ENCODE peak calls at places on chromosomes 3 and 15, in eight cellular contexts. W, B, R, F, N, H, J and L are unnamed samples.

GRCh38 chr3:127750226-127751031 is 71.9 kb downstream of the MGLL start:
- DNase-seq in J (no peak), W (no peak), H (no peak), B (no peak), F (no peak), N (peak), R (no peak), L (peak)

GRCh38 chr3:172199850-172200369 is 160.5 kb downstream of the FNDC3B start:
- DNase-seq in N (no peak), W (no peak), J (no peak), B (no peak), H (no peak), F (no peak), R (no peak), L (no peak)

GRCh38 chr15:64991536-64992135 is 1.9 kb upstream of the SPG21 start:
- DNase-seq in N (no peak), W (no peak), H (peak), R (no peak), B (no peak), J (no peak), F (no peak), L (no peak)

GRCh38 chr3:39344746-39345344 is 15.3 kb downstream of the CCR8 start:
- DNase-seq in J (no peak), N (no peak), W (no peak), B (no peak), F (no peak), H (no peak), R (no peak), L (no peak)

GRCh38 chr15:83926116-83926515 is 272.2 kb downstream of the ADAMTSL3 start:
- DNase-seq in R (no peak), N (no peak), B (no peak), J (no peak), W (no peak), H (no peak), F (no peak), L (no peak)

GRCh38 chr3:152222327-152222726 is 46.4 kb upstream of the MBNL1 start:
- DNase-seq in F (no peak), W (no peak), R (no peak), N (no peak), H (no peak), B (no peak), J (no peak), L (no peak)

GRCh38 chr3:170724599-170724998 is 138.7 kb upstream of the SLC7A14 start:
- DNase-seq in F (peak), R (peak), B (no peak), H (peak), W (no peak), N (peak), J (peak), L (no peak)

GRCh38 chr3:55765906-55766701 is 279.0 kb upstream of the WNT5A start:
- DNase-seq in F (no peak), N (no peak), H (no peak), W (no peak), J (no peak), R (peak), B (no peak), L (no peak)

GRCh38 chr3:145070795-145071194 is 1090.2 kb downstream of the PLOD2 start:
- DNase-seq in B (no peak), R (no peak), W (no peak), N (no peak), F (no peak), J (no peak), H (no peak), L (no peak)

GRCh38 chr3:60186359-60186758 is 1064.9 kb downstream of the FHIT start:
- DNase-seq in N (no peak), B (no peak), W (no peak), H (no peak), R (no peak), F (no peak), J (no peak), L (no peak)

GRCh38 chr15:74432968-74433591 is 678 bp downstream of the SEMA7A start:
- DNase-seq in W (no peak), B (no peak), H (no peak), R (no peak), N (peak), F (no peak), J (no peak), L (no peak)

GRCh38 chr15:98853161-98853560 is 154.4 kb downstream of the PGPEP1L start:
- DNase-seq in R (peak), H (peak), B (peak), F (peak), J (peak), W (peak), N (peak), L (peak)
- TF ChIP-seq POLR2A in R (no peak), H (peak), B (no peak), F (peak), J (peak), W (no peak), N (no peak), L (no peak)

DNA sequence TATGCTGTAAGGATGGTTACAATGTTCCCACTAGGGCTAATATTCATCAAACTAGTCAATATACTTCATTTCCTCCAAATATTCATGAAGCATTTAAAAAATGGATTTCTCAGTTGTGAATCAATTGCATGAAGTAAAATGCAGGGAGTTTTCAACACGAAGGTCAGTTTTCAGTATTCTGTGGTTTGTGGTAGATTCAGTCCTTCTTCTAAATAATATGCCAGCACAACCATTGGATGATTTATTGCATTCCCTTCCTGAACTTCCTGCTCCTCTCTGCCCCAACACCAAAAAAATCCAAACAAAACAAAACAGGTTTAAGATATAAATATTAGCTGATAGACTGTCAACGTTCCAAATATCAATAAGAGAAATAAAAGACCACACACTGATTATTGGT is 92.8 kb upstream of the STT3B start:
- DNase-seq in H (no peak), B (no peak), N (no peak), F (no peak), J (no peak), W (no peak), R (no peak), L (no peak)
- H3K4me3 ChIP-seq in H (no peak), B (no peak), N (no peak), F (no peak), J (no peak), W (no peak), R (no peak), L (no peak)

GRCh38 chr3:31450345-31450744 is 82.4 kb upstream of the STT3B start:
- DNase-seq in H (no peak), W (no peak), N (no peak), J (no peak), F (no peak), B (no peak), R (no peak), L (no peak)
- TF ChIP-seq POLR2A in H (no peak), W (no peak), N (no peak), J (no peak), F (no peak), B (no peak), R (no peak), L (no peak)

GRCh38 chr3:150544726-150545125 is 1.6 kb downstream of the SERP1 start:
- DNase-seq in W (no peak), F (no peak), H (no peak), R (no peak), J (no peak), N (peak), B (no peak), L (no peak)
- H3K4me3 ChIP-seq in W (peak), F (peak), H (peak), R (peak), J (peak), N (peak), B (peak), L (peak)

GRCh38 chr3:141385386-141386079 is 17.2 kb downstream of the ZBTB38 start:
- DNase-seq in R (no peak), F (no peak), H (no peak), J (no peak), W (no peak), N (no peak), B (no peak), L (no peak)

GRCh38 chr3:141387446-141388030 is 19.2 kb downstream of the ZBTB38 start:
- DNase-seq in H (no peak), N (no peak), B (no peak), W (no peak), R (no peak), F (no peak), J (no peak), L (no peak)

GRCh38 chr3:141386080-141386594 is 17.8 kb downstream of the ZBTB38 start:
- DNase-seq in R (no peak), B (no peak), N (no peak), J (no peak), W (no peak), H (no peak), F (no peak), L (no peak)

GRCh38 chr3:141384575-141384974 is 16.3 kb downstream of the ZBTB38 start:
- DNase-seq in H (no peak), J (no peak), N (no peak), R (no peak), W (no peak), F (no peak), B (no peak), L (no peak)

GRCh38 chr3:141386611-141387110 is 18.4 kb downstream of the ZBTB38 start:
- DNase-seq in B (no peak), F (no peak), H (no peak), W (no peak), N (no peak), R (no peak), J (no peak), L (no peak)
- TF ChIP-seq POLR2A in B (no peak), F (no peak), H (no peak), W (no peak), N (no peak), R (peak), J (no peak), L (no peak)

GRCh38 chr3:120985242-120985641 is 77.2 kb downstream of the STXBP5L start:
- DNase-seq in J (no peak), R (no peak), N (no peak), F (no peak), W (no peak), B (no peak), H (no peak), L (no peak)
- H3K4me3 ChIP-seq in J (no peak), R (no peak), N (no peak), F (no peak), W (no peak), B (no peak), H (no peak), L (no peak)